ENCODE peak calls at places on chromosomes 4 and X, in seven cellular contexts. G is SK-N-SH, M is fibroblast of mammary gland, N is GM20000, L is WTC11, K is endothelial cell, Q is chondrocyte. C is an unnamed sample.

GRCh38 chr4:137998666-137999429 is 243.3 kb downstream of the SLC7A11 start:
- DNase-seq in G (no peak), M (no peak), N (no peak), L (no peak), K (no peak), Q (no peak), C (no peak)

GRCh38 chr4:87853108-87853507 is 20.3 kb downstream of the MEPE start:
- DNase-seq in G (peak), M (peak), N (peak), L (no peak), K (no peak), Q (no peak), C (no peak)

GRCh38 chrX:27815209-27815608 is 7.4 kb downstream of the MAGEB10 start:
- DNase-seq in G (no peak), M (peak), N (no peak), L (no peak), K (no peak), Q (no peak), C (no peak)

GRCh38 chr4:149980941-149981340 is 97.3 kb upstream of the DCLK2 start:
- DNase-seq in G (peak), M (peak), N (peak), L (peak), K (peak), Q (no peak), C (peak)

GRCh38 chrX:30949554-30949953 is 60.5 kb upstream of the TAB3 start:
- DNase-seq in G (no peak), M (no peak), N (no peak), L (no peak), K (no peak), Q (no peak), C (no peak)

GRCh38 chrX:113906168-113906567 is 677.7 kb upstream of the HTR2C start:
- DNase-seq in G (peak), M (no peak), N (no peak), L (no peak), K (no peak), Q (no peak), C (no peak)

GRCh38 chr4:147968641-147969040 is 236.8 kb downstream of the ARHGAP10 start:
- DNase-seq in G (no peak), M (peak), N (no peak), L (no peak), K (no peak), Q (no peak), C (no peak)

GRCh38 chr4:2295535-2296442 is 33.9 kb upstream of the MXD4 start:
- DNase-seq in G (peak), M (no peak), N (no peak), L (no peak), K (no peak), Q (no peak), C (no peak)

GRCh38 chr4:99564921-99565320 is 1.1 kb upstream of the TRMT10A start:
- DNase-seq in G (no peak), M (no peak), N (no peak), L (no peak), K (no peak), Q (no peak), C (no peak)

GRCh38 chr4:163697121-163697520 is 202.6 kb downstream of the TMA16 start:
- DNase-seq in G (no peak), M (peak), N (no peak), L (no peak), K (no peak), Q (no peak), C (no peak)

GRCh38 chr4:69075061-69075792 is 21.0 kb upstream of the UGT2B7 start:
- DNase-seq in G (no peak), M (no peak), N (no peak), L (no peak), K (no peak), Q (no peak), C (no peak)

GRCh38 chr4:140870427-140870826 is 114.2 kb upstream of the TBC1D9 start:
- DNase-seq in G (no peak), M (no peak), N (no peak), L (no peak), K (no peak), Q (no peak), C (no peak)

GRCh38 chr4:86302242-86302641 is 57.6 kb downstream of the MAPK10 start:
- DNase-seq in G (peak), M (peak), N (no peak), L (peak), K (peak), Q (no peak), C (no peak)

GRCh38 chrX:24208494-24209240 is 59.1 kb downstream of the ZFX start:
- DNase-seq in G (no peak), M (no peak), N (no peak), L (no peak), K (no peak), Q (no peak), C (no peak)

GRCh38 chr4:147737623-147738022 is 5.7 kb downstream of the ARHGAP10 start:
- DNase-seq in G (no peak), M (no peak), N (no peak), L (no peak), K (no peak), Q (no peak), C (no peak)

GRCh38 chr4:84681488-84682274 is 98.8 kb downstream of the CDS1 start:
- DNase-seq in G (no peak), M (peak), N (no peak), L (no peak), K (no peak), Q (no peak), C (no peak)

GRCh38 chrX:129077384-129077783 is 445.9 kb downstream of the SMARCA1 start:
- DNase-seq in G (no peak), M (no peak), N (no peak), L (no peak), K (no peak), Q (no peak), C (no peak)

GRCh38 chr4:159632031-159632430 is 529.2 kb downstream of the RAPGEF2 start:
- DNase-seq in G (no peak), M (no peak), N (no peak), L (no peak), K (no peak), Q (no peak), C (no peak)

GRCh38 chrX:24294619-24295018 is 19.2 kb downstream of the SUPT20HL2 start:
- DNase-seq in G (peak), M (peak), N (no peak), L (peak), K (peak), Q (no peak), C (no peak)

GRCh38 chr4:122898370-122899150 is 23.8 kb downstream of the NUDT6 start:
- DNase-seq in G (no peak), M (peak), N (no peak), L (no peak), K (no peak), Q (no peak), C (no peak)

GRCh38 chr4:109432203-109432602 is 1.4 kb upstream of the SEC24B start:
- DNase-seq in G (no peak), M (no peak), N (no peak), L (no peak), K (no peak), Q (no peak), C (no peak)

GRCh38 chr4:575281-576141 is 584 bp downstream of the TMEM271 start:
- DNase-seq in G (peak), M (peak), N (peak), L (peak), K (peak), Q (peak), C (no peak)

GRCh38 chr4:78846258-78846657 is 70.1 kb downstream of the BMP2K start:
- DNase-seq in G (no peak), M (no peak), N (no peak), L (no peak), K (no peak), Q (no peak), C (no peak)

GRCh38 chr4:2289311-2289954 is 27.5 kb upstream of the MXD4 start:
- DNase-seq in G (no peak), M (no peak), N (no peak), L (no peak), K (no peak), Q (no peak), C (no peak)

GRCh38 chr4:145716200-145716599 is 36.3 kb downstream of the C4orf51 start:
- DNase-seq in G (no peak), M (peak), N (no peak), L (no peak), K (no peak), Q (no peak), C (no peak)

GRCh38 chr4:143768007-143768591 is 67.6 kb upstream of the FREM3 start:
- DNase-seq in G (no peak), M (peak), N (no peak), L (no peak), K (no peak), Q (no peak), C (no peak)

GRCh38 chr4:70591955-70592582 is at the start of gene AMBN:
- DNase-seq in G (no peak), M (no peak), N (no peak), L (no peak), K (no peak), Q (no peak), C (no peak)

GRCh38 chr4:16914208-16914607 is 15.8 kb upstream of the LDB2 start:
- DNase-seq in G (peak), M (peak), N (no peak), L (peak), K (peak), Q (no peak), C (no peak)
- TF ChIP-seq CTCF in G (peak), M (peak), N (no peak), L (no peak), K (no peak), Q (peak), C (peak)

GRCh38 chrX:140088438-140088837 is 123.1 kb upstream of the CXorf66 start:
- DNase-seq in G (no peak), M (no peak), N (no peak), L (no peak), K (no peak), Q (no peak), C (no peak)

GRCh38 chrX:140092121-140092520 is 126.8 kb upstream of the CXorf66 start:
- DNase-seq in G (no peak), M (no peak), N (no peak), L (peak), K (no peak), Q (peak), C (no peak)

GRCh38 chrX:140091276-140091886 is 126.1 kb upstream of the CXorf66 start:
- DNase-seq in G (peak), M (no peak), N (peak), L (peak), K (peak), Q (peak), C (no peak)

GRCh38 chrX:140087865-140088264 is 122.5 kb upstream of the CXorf66 start:
- DNase-seq in G (no peak), M (no peak), N (no peak), L (no peak), K (no peak), Q (no peak), C (no peak)

DNA sequence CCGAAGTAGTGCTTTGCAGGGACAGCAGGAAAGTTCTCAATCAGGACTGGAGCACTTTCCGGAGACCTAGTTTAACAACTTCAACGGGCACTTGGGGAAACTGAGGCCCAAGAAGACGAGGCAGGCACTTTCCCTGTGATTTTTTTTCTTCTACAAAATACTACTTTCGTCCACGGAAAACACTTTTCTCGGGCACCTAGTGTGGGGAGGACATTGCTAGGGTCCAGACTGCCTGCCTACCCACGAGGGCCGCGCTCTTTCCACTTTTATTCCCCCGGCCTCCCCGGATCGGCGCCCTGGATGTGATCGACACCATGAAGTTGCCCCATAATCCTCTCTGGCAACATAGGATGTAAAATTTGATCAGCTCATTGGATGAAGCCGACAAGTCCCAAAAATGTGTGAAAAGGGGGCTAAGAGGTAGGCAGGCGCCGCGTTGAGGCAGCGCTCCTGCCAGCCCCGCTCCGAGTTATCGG is 125.5 kb upstream of the CXorf66 start:
- DNase-seq in G (no peak), M (no peak), N (peak), L (no peak), K (no peak), Q (no peak), C (no peak)
- TF ChIP-seq CTCF in G (no peak), M (no peak), N (no peak), L (no peak), K (no peak), Q (no peak), C (no peak)

GRCh38 chrX:121336831-121337421 is 289.5 kb downstream of the GLUD2 start:
- DNase-seq in G (no peak), M (no peak), N (no peak), L (no peak), K (no peak), Q (no peak), C (no peak)

DNA sequence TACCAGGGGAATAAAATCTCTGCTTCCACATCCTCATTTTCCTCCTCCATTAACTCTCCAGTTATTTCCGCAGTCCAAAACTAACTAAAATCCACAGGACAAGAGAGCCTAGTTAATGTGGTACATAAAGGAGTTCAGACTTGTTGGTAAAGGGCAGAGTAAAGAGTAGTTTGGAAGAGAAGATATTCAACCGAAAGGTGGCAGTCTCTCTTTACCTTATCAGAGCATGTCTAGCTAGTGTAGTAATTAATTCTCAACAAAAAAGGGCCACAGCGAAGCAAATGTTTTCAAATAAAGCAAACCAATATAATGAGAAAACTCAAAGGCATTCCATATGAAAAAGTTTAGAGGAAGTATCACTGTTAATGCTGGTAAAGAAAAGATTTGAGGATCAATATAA is 286.5 kb downstream of the GLUD2 start:
- DNase-seq in G (no peak), M (peak), N (no peak), L (no peak), K (no peak), Q (no peak), C (no peak)
- TF ChIP-seq CTCF in G (peak), M (no peak), N (no peak), L (no peak), K (no peak), Q (peak), C (no peak)

GRCh38 chrX:19814240-19814639 is 73.2 kb downstream of the SH3KBP1 start:
- DNase-seq in G (no peak), M (no peak), N (no peak), L (peak), K (no peak), Q (no peak), C (peak)
- TF ChIP-seq CTCF in G (no peak), M (no peak), N (no peak), L (no peak), K (no peak), Q (no peak), C (no peak)

DNA sequence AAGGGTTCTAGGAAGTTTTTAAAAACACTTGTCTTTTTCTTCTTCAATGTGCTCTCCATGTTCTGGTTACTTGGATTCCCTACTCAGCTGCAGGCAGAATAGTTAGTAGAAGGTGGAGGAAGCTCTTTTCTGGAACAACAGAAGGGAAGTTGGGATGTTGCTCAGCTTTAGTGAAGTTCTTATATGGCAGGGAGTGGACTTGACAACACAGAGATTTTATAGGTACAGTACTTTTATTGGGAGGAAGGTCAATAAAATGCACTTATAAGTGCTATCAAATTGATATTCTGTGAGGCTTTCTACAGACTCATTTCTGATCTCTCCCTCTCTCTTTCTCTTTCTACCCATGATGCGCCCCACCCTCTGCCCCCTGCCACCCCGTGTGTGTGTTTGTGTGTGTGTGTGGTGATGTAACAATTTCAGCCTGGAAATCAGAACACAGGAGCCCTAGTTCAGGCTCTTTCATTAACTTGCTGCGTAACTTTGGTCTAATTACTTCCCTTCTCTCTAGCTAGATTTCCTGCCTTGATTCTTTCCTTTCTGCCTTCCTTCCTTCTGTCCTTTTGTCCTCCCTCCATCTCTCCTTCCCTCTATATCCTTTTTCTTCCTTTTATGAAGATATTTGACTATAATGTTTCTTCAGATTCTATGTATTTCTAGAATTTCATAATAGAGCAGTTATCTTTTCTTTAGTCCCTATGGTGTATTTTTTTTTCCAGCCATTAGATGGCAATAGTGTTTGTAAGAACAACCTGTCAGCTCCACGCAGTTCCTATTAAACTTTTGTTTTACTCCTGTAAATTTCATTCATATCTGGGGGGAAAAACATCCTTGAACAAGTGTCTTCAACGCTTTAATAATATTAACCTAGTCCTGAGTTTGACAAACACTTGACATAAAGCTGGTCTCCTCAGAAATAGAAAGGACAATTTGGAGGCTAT is 37.1 kb downstream of the HEPH start:
- DNase-seq in G (no peak), M (peak), N (no peak), L (no peak), K (no peak), Q (no peak), C (no peak)
- TF ChIP-seq CTCF in G (peak), M (peak), N (no peak), L (no peak), K (no peak), Q (peak), C (peak)

DNA sequence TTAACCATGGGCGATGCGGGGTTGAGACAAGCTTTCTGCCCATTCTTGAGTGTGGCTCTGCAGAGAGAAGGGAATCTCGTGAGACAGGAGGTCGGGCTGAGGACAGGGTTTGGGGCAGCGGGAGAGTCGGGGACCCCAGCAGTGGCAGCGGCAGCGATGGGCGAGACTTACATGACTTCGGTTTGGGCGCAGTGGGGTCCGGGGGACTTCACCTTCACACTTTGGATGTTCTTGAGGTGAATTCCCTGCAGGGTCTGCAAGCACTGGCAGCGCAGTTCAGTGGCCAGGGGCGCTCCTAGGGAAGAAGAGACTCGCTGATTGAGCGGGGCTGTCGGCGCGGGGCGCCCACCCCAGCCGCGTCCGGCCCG is 383 bp downstream of the CXCL2 start:
- DNase-seq in G (no peak), M (no peak), N (no peak), L (peak), K (no peak), Q (peak), C (no peak)
- TF ChIP-seq CTCF in G (no peak), M (no peak), N (no peak), L (no peak), K (no peak), Q (no peak), C (no peak)

DNA sequence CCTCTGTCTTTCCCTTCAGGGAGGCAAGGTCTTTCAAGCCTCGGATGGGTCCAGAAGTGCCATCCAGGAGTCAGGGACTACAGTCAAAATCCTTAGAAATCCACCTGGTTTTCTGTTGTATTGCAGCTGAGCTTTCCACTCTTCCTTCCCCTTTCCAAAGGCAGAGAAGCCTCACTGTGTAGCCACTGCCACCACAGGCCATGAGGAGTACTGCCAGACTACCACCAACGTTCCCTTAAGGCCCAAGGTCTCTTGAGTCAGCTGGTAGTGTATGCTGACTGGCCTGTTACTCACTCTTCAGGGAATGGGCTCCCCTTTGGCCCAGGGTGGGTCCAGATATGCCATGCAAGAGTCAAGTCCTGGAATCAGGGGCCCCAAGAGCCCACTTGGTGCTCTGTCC is 1454.1 kb downstream of the PCDH19 start:
- DNase-seq in G (no peak), M (no peak), N (no peak), L (peak), K (no peak), Q (no peak), C (no peak)
- TF ChIP-seq CTCF in G (no peak), M (no peak), N (no peak), L (no peak), K (no peak), Q (no peak), C (no peak)

C was measured in tibial artery.